ENCODE peak calls at places on chromosomes 11 and 22, in five cellular contexts. A is hepatocyte, T is neural progenitor cell, X is GM23248, Y is PC-3. Q is an unnamed sample. For H3K27me3, the result is how much of the 10 kb centered on the place peaks cover.

GRCh38 chr22:38462960-38463784 is 4.7 kb upstream of the KDELR3 start:
- DNase-seq in T (peak), A (peak), X (no peak), Y (no peak), Q (no peak)

GRCh38 chr11:7600205-7600775 is 73.0 kb downstream of the CYB5R2 start:
- DNase-seq in A (peak), T (no peak), X (peak), Y (peak), Q (no peak)

GRCh38 chr11:33997473-33998347 is 53.8 kb upstream of the CAPRIN1 start:
- DNase-seq in X (peak), Y (peak), T (peak), A (no peak), Q (no peak)

GRCh38 chr11:46249103-46249942 is 28.1 kb upstream of the CREB3L1 start:
- DNase-seq in T (no peak), A (no peak), X (peak), Y (no peak), Q (no peak)

GRCh38 chr22:27509132-27509920 is 292.2 kb downstream of the MN1 start:
- DNase-seq in A (no peak), Y (no peak), X (no peak), T (no peak), Q (no peak)

GRCh38 chr11:11416502-11416901 is 63.5 kb upstream of the CSNK2A3 start:
- DNase-seq in Y (peak), A (no peak), X (peak), T (no peak), Q (no peak)

GRCh38 chr11:18001191-18001590 is 11.7 kb downstream of the SERGEF start:
- DNase-seq in X (peak), T (no peak), Y (no peak), A (no peak), Q (no peak)

GRCh38 chr22:38751422-38752346 is 4.1 kb downstream of the SUN2 start:
- DNase-seq in A (no peak), X (no peak), Y (no peak), T (no peak), Q (peak)

GRCh38 chr22:17878186-17878694 is 104.0 kb upstream of the BID start:
- DNase-seq in T (no peak), X (no peak), Y (no peak), A (no peak), Q (no peak)
- H3K27me3 ChIP-seq in T (under half), X (under half), Y (under half), A (under half), Q (under half)

GRCh38 chr11:76764941-76765340 is 18.2 kb upstream of the TSKU start:
- DNase-seq in Y (no peak), X (no peak), A (no peak), T (no peak), Q (no peak)

GRCh38 chr11:76762867-76763572 is 20.1 kb upstream of the TSKU start:
- DNase-seq in X (no peak), A (no peak), Y (no peak), T (no peak), Q (no peak)

GRCh38 chr11:76765863-76766350 is 17.2 kb upstream of the TSKU start:
- DNase-seq in X (peak), A (no peak), T (no peak), Y (no peak), Q (no peak)

GRCh38 chr11:76761959-76762358 is 21.2 kb upstream of the TSKU start:
- DNase-seq in X (no peak), T (no peak), A (no peak), Y (no peak), Q (no peak)

DNA sequence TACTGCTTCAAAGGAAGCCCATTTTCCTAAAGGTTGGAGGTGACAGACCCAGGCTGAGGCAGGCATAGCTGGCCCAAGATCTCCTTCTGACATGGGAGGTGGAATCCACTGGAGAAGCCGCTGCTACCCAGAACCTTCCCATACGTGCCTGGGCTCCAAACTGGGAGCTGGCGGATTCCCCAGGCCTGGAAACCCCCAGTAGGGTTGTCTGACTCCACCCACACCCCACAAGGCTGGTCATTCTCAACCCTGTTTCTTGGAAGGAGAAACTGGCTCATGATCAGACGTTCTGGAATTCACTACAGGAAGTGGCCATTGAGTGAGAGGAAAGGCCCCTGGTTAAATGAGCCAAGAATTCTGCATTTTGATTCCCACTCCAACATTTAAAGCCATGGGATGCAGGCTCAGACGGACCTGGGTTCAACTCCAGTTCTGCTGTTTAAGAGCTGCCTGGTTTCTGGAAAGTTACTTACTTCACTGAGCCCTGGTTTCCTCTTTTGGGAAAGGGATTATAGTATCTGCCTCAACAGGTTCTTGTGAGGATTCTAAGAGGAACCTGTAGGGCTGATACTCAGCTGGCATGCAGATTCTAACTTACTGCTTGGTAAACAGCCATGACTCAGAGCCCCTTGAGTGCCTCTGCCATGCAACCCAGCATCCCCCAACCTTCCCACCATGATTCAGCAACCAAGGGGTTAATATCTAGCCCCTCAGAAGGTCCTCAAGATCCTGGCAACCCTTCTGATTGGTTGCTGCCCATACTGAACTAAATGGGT is 19.4 kb upstream of the TSKU start:
- DNase-seq in X (peak), T (no peak), A (no peak), Y (peak), Q (no peak)
- H3K4me3 ChIP-seq in X (no peak), T (no peak), A (no peak), Y (no peak), Q (no peak)

GRCh38 chr11:65482306-65482850 is 16.5 kb upstream of the MALAT1 start:
- DNase-seq in T (no peak), X (no peak), Y (no peak), A (no peak), Q (no peak)

GRCh38 chr11:65476632-65477270 is 22.1 kb upstream of the MALAT1 start:
- DNase-seq in A (peak), Y (no peak), X (peak), T (no peak), Q (peak)

GRCh38 chr11:65478411-65479183 is 20.2 kb upstream of the MALAT1 start:
- DNase-seq in Y (no peak), A (peak), X (peak), T (peak), Q (no peak)

GRCh38 chr11:65477271-65478029 is 21.4 kb upstream of the MALAT1 start:
- DNase-seq in Y (peak), X (peak), A (peak), T (peak), Q (peak)

DNA sequence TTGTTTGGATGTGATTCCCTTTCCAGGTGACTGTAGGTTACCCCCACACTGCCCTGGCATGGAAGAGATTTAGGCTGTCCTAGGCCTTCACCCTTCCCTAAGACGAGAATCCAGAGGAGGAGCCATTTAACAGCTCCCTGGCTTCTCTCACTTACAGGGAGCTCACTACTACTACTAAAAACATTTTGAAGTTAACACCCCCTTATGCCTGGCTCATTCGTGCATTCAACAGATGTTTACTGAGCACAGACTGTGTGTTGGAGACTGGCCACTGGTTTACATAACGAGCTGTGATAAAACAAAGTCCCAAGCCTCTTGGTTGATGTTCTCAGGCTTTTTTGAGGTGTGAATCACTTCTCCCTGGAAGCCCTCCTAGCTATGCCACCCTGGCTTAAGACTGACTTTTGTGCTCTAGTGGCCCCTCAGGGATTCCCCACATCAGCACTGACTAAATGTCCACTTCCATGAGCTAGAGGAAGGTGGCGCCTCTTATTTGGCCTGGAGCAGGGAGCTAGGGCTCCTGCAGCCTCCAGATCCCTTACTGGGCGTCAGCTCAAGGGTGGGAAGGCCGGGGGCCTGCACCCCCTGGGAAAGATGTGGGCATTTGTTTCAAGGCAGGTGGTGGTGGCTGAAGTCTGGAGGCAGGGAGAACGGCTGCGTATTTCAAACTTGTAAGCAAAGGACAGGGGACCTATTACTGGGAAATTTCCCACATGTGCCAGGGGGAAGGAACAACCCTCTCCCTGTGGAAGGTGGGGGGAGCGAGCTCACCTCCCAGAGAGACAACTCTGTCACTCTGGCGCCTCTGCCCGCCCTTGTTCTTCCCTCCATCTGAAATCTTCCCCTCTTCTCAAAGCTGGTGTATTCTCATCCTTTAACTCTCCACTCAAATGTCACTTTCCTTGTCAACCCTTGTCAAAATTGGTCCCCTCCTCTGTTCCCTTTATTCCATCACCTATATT is 19.4 kb upstream of the MALAT1 start:
- DNase-seq in T (peak), A (peak), Y (no peak), X (peak), Q (no peak)
- TF ChIP-seq EZH2phosphoT487 in T (no peak), A (no peak), Y (no peak), X (no peak), Q (no peak)

GRCh38 chr11:47593492-47593933 is 698 bp downstream of the C1QTNF4 start:
- DNase-seq in A (no peak), X (no peak), Y (no peak), T (peak), Q (no peak)
- H3K27me3 ChIP-seq in A (under half), X (under half), Y (under half), T (under half), Q (under half)

GRCh38 chr22:48574776-48575566 is 1252.7 kb downstream of the BRD1 start:
- DNase-seq in T (peak), A (peak), X (peak), Y (no peak), Q (peak)
- H3K4me3 ChIP-seq in T (no peak), A (no peak), X (no peak), Y (no peak), Q (no peak)

GRCh38 chr11:26717761-26718160 is 4.1 kb downstream of the SLC5A12 start:
- DNase-seq in A (no peak), Y (no peak), X (no peak), T (no peak), Q (no peak)

GRCh38 chr11:26710489-26710888 is 11.4 kb downstream of the SLC5A12 start:
- DNase-seq in T (no peak), A (no peak), Y (no peak), X (no peak), Q (no peak)

GRCh38 chr11:26712497-26712896 is 9.4 kb downstream of the SLC5A12 start:
- DNase-seq in Y (no peak), T (no peak), A (peak), X (no peak), Q (no peak)

GRCh38 chr11:26719289-26719688 is 2.6 kb downstream of the SLC5A12 start:
- DNase-seq in Y (no peak), A (no peak), T (peak), X (no peak), Q (no peak)

GRCh38 chr11:26715133-26715532 is 6.7 kb downstream of the SLC5A12 start:
- DNase-seq in T (no peak), Y (no peak), A (no peak), X (no peak), Q (no peak)
- TF ChIP-seq EZH2phosphoT487 in T (no peak), Y (no peak), A (no peak), X (no peak), Q (no peak)